ENCODE peak calls at places on chromosomes 4 and X, in nine cellular contexts. One of them, this sample, is unnamed.
A peak's percentile ranks its signal among the peaks of the same experiment; 100 is the strongest.

GRCh38 chrX:27987862-27988646 is 6.8 kb upstream of the DCAF8L1 start:
- DNase-seq in HFF-Myc: no peak
- DNase-seq in astrocyte of the spinal cord: no peak
- DNase-seq in MM.1S: no peak
- DNase-seq in choroid plexus epithelial cell: no peak
- DNase-seq in foreskin fibroblast: no peak
- DNase-seq in dorsolateral prefrontal cortex: no peak
- DNase-seq in uterus: no peak
- DNase-seq in hepatocyte: peak; percentile 67
- DNase-seq in this sample: peak; percentile 30

GRCh38 chr4:141571368-141571767 is 65.0 kb upstream of the IL15 start:
- DNase-seq in HFF-Myc: no peak
- DNase-seq in hepatocyte: no peak
- DNase-seq in choroid plexus epithelial cell: peak; percentile 42
- DNase-seq in foreskin fibroblast: peak; percentile 40
- DNase-seq in MM.1S: no peak
- DNase-seq in dorsolateral prefrontal cortex: no peak
- DNase-seq in uterus: no peak
- DNase-seq in astrocyte of the spinal cord: peak; percentile 47
- DNase-seq in this sample: no peak

GRCh38 chrX:74902806-74903205 is 22.4 kb downstream of the NEXMIF start:
- DNase-seq in foreskin fibroblast: no peak
- DNase-seq in dorsolateral prefrontal cortex: no peak
- DNase-seq in MM.1S: no peak
- DNase-seq in HFF-Myc: no peak
- DNase-seq in choroid plexus epithelial cell: no peak
- DNase-seq in uterus: no peak
- DNase-seq in hepatocyte: no peak
- DNase-seq in astrocyte of the spinal cord: no peak
- DNase-seq in this sample: no peak

GRCh38 chrX:19382500-19383145 is 38.9 kb downstream of the PDHA1 start:
- DNase-seq in choroid plexus epithelial cell: peak; percentile 56
- DNase-seq in HFF-Myc: no peak
- DNase-seq in foreskin fibroblast: no peak
- DNase-seq in dorsolateral prefrontal cortex: peak; percentile 13
- DNase-seq in uterus: no peak
- DNase-seq in astrocyte of the spinal cord: peak; percentile 11
- DNase-seq in hepatocyte: peak; percentile 61
- DNase-seq in MM.1S: peak; percentile 55
- DNase-seq in this sample: peak; percentile 41

GRCh38 chrX:43316161-43316560 is 339.9 kb upstream of the MAOA start:
- DNase-seq in dorsolateral prefrontal cortex: no peak
- DNase-seq in foreskin fibroblast: no peak
- DNase-seq in MM.1S: no peak
- DNase-seq in hepatocyte: no peak
- DNase-seq in astrocyte of the spinal cord: no peak
- DNase-seq in HFF-Myc: no peak
- DNase-seq in choroid plexus epithelial cell: no peak
- DNase-seq in uterus: no peak
- DNase-seq in this sample: no peak

GRCh38 chr4:113288691-113289090 is 239.2 kb downstream of the ANK2 start:
- DNase-seq in uterus: no peak
- DNase-seq in HFF-Myc: no peak
- DNase-seq in dorsolateral prefrontal cortex: no peak
- DNase-seq in astrocyte of the spinal cord: no peak
- DNase-seq in foreskin fibroblast: no peak
- DNase-seq in MM.1S: no peak
- DNase-seq in hepatocyte: no peak
- DNase-seq in choroid plexus epithelial cell: peak; percentile 5
- DNase-seq in this sample: no peak

GRCh38 chr4:7876096-7876993 is 63.3 kb downstream of the AFAP1 start:
- DNase-seq in uterus: peak; percentile 55
- DNase-seq in choroid plexus epithelial cell: peak; percentile 72
- DNase-seq in HFF-Myc: no peak
- DNase-seq in foreskin fibroblast: no peak
- DNase-seq in dorsolateral prefrontal cortex: no peak
- DNase-seq in astrocyte of the spinal cord: peak; percentile 58
- DNase-seq in hepatocyte: no peak
- DNase-seq in MM.1S: no peak
- DNase-seq in this sample: no peak

GRCh38 chr4:166421556-166422156 is 548.6 kb downstream of the TLL1 start:
- DNase-seq in HFF-Myc: no peak
- DNase-seq in dorsolateral prefrontal cortex: no peak
- DNase-seq in astrocyte of the spinal cord: peak; percentile 82
- DNase-seq in uterus: no peak
- DNase-seq in choroid plexus epithelial cell: peak; percentile 91
- DNase-seq in foreskin fibroblast: peak; percentile 93
- DNase-seq in MM.1S: no peak
- DNase-seq in hepatocyte: no peak
- DNase-seq in this sample: no peak

GRCh38 chrX:39941332-39941920 is 156.3 kb downstream of the BCOR start:
- DNase-seq in dorsolateral prefrontal cortex: no peak
- DNase-seq in choroid plexus epithelial cell: peak; percentile 27
- DNase-seq in HFF-Myc: no peak
- DNase-seq in MM.1S: no peak
- DNase-seq in astrocyte of the spinal cord: peak; percentile 38
- DNase-seq in foreskin fibroblast: no peak
- DNase-seq in uterus: no peak
- DNase-seq in hepatocyte: no peak
- DNase-seq in this sample: no peak

GRCh38 chr4:120870279-120870673 is 52.2 kb downstream of the PRDM5 start:
- DNase-seq in MM.1S: no peak
- DNase-seq in dorsolateral prefrontal cortex: no peak
- DNase-seq in foreskin fibroblast: no peak
- DNase-seq in HFF-Myc: no peak
- DNase-seq in uterus: no peak
- DNase-seq in astrocyte of the spinal cord: no peak
- DNase-seq in hepatocyte: no peak
- DNase-seq in choroid plexus epithelial cell: no peak
- DNase-seq in this sample: no peak

GRCh38 chr4:55939437-55939836 is 9.3 kb upstream of the CEP135 start:
- DNase-seq in dorsolateral prefrontal cortex: no peak
- DNase-seq in astrocyte of the spinal cord: no peak
- DNase-seq in foreskin fibroblast: no peak
- DNase-seq in choroid plexus epithelial cell: no peak
- DNase-seq in HFF-Myc: no peak
- DNase-seq in MM.1S: no peak
- DNase-seq in hepatocyte: peak; percentile 45
- DNase-seq in uterus: no peak
- DNase-seq in this sample: no peak

GRCh38 chr4:66921433-66921832 is 623.9 kb downstream of the CENPC start:
- DNase-seq in uterus: no peak
- DNase-seq in hepatocyte: no peak
- DNase-seq in astrocyte of the spinal cord: no peak
- DNase-seq in HFF-Myc: no peak
- DNase-seq in MM.1S: no peak
- DNase-seq in dorsolateral prefrontal cortex: no peak
- DNase-seq in choroid plexus epithelial cell: no peak
- DNase-seq in foreskin fibroblast: no peak
- DNase-seq in this sample: no peak

DNA sequence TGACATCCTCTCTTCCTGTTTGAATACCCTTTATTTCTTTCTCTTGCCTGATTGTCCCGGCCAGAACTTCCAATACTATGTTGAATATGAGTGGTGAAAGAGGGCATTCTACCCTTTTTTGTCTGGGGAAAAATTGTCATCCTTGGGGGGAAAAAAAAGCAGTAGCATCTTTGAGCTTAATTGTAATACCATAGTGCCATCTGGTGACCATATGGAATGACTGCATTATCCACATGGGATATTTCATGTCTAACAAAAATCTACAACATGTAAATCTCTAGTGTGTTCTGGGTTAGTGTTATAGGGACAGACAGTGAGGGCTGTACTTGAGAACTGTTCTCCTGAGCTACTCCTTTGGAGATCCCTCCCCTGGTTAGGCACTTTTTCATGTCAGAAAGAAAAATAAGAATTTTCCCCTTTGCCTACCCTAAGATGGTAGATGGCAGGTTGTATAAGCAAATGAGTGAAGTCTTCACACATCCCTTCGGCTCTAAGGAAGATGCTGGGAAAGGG is 26.0 kb downstream of the CAPN6 start:
- DNase-seq in uterus: no peak
- DNase-seq in dorsolateral prefrontal cortex: no peak
- DNase-seq in HFF-Myc: no peak
- DNase-seq in choroid plexus epithelial cell: peak; percentile 14
- DNase-seq in hepatocyte: peak; percentile 41
- DNase-seq in MM.1S: peak; percentile 21
- DNase-seq in foreskin fibroblast: peak; percentile 0
- DNase-seq in astrocyte of the spinal cord: peak; percentile 14
- DNase-seq in this sample: no peak
- TF ChIP-seq CTCF in uterus: peak; percentile 49
- TF ChIP-seq CTCF in dorsolateral prefrontal cortex: peak; percentile 22
- TF ChIP-seq CTCF in HFF-Myc: peak; percentile 17
- TF ChIP-seq CTCF in choroid plexus epithelial cell: peak; percentile 34
- TF ChIP-seq CTCF in hepatocyte: peak; percentile 84
- TF ChIP-seq CTCF in MM.1S: peak; percentile 57
- TF ChIP-seq CTCF in foreskin fibroblast: no peak
- TF ChIP-seq CTCF in astrocyte of the spinal cord: peak; percentile 51
- TF ChIP-seq CTCF in this sample: peak; percentile 79

DNA sequence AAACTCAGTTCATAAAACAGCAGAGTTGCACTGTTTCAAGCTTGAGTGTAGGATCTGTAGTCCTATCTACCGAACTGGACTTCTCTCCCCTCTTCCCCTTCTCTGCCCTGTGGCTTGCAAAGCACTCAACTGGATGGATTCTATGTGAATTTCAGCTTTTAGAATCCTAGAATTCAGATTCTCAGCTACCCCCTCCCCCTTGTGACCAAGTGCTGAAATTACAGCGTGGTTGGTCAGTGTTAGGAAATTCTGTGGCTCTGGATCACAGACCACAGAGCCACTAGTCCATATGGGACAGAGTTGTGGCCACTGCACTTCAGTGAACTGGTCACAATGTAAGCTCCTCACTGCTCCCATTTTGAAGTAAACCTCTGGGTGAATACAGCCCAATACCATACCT is 64.6 kb upstream of the TRPC5 start:
- DNase-seq in uterus: no peak
- DNase-seq in choroid plexus epithelial cell: peak; percentile 0
- DNase-seq in foreskin fibroblast: no peak
- DNase-seq in astrocyte of the spinal cord: no peak
- DNase-seq in MM.1S: peak; percentile 40
- DNase-seq in hepatocyte: peak; percentile 54
- DNase-seq in dorsolateral prefrontal cortex: no peak
- DNase-seq in HFF-Myc: no peak
- DNase-seq in this sample: peak; percentile 15
- TF ChIP-seq CTCF in uterus: no peak
- TF ChIP-seq CTCF in choroid plexus epithelial cell: peak; percentile 25
- TF ChIP-seq CTCF in foreskin fibroblast: peak; percentile 37
- TF ChIP-seq CTCF in astrocyte of the spinal cord: peak; percentile 40
- TF ChIP-seq CTCF in MM.1S: peak; percentile 50
- TF ChIP-seq CTCF in hepatocyte: peak; percentile 56
- TF ChIP-seq CTCF in dorsolateral prefrontal cortex: no peak
- TF ChIP-seq CTCF in HFF-Myc: peak; percentile 9
- TF ChIP-seq CTCF in this sample: peak; percentile 69

GRCh38 chrX:110002300-110003166 is at the start of gene TMEM164:
- DNase-seq in uterus: peak; percentile 80
- DNase-seq in hepatocyte: peak; percentile 83
- DNase-seq in MM.1S: peak; percentile 68
- DNase-seq in foreskin fibroblast: peak; percentile 82
- DNase-seq in choroid plexus epithelial cell: peak; percentile 75
- DNase-seq in astrocyte of the spinal cord: peak; percentile 79
- DNase-seq in dorsolateral prefrontal cortex: peak; percentile 64
- DNase-seq in HFF-Myc: peak; percentile 30
- DNase-seq in this sample: peak; percentile 70
- TF ChIP-seq CTCF in uterus: peak; percentile 32
- TF ChIP-seq CTCF in hepatocyte: no peak
- TF ChIP-seq CTCF in MM.1S: no peak
- TF ChIP-seq CTCF in foreskin fibroblast: no peak
- TF ChIP-seq CTCF in choroid plexus epithelial cell: no peak
- TF ChIP-seq CTCF in astrocyte of the spinal cord: no peak
- TF ChIP-seq CTCF in dorsolateral prefrontal cortex: no peak
- TF ChIP-seq CTCF in HFF-Myc: no peak
- TF ChIP-seq CTCF in this sample: peak; percentile 33

GRCh38 chr4:62644372-62644771 is 1444.2 kb downstream of the ADGRL3 start:
- DNase-seq in astrocyte of the spinal cord: peak; percentile 33
- DNase-seq in hepatocyte: peak; percentile 19
- DNase-seq in foreskin fibroblast: no peak
- DNase-seq in uterus: no peak
- DNase-seq in choroid plexus epithelial cell: peak; percentile 43
- DNase-seq in dorsolateral prefrontal cortex: no peak
- DNase-seq in HFF-Myc: no peak
- DNase-seq in MM.1S: peak; percentile 65
- DNase-seq in this sample: no peak

GRCh38 chr4:62640296-62640695 is 1440.2 kb downstream of the ADGRL3 start:
- DNase-seq in uterus: no peak
- DNase-seq in foreskin fibroblast: no peak
- DNase-seq in hepatocyte: no peak
- DNase-seq in HFF-Myc: no peak
- DNase-seq in astrocyte of the spinal cord: peak; percentile 19
- DNase-seq in dorsolateral prefrontal cortex: no peak
- DNase-seq in choroid plexus epithelial cell: no peak
- DNase-seq in MM.1S: no peak
- DNase-seq in this sample: no peak
- TF ChIP-seq CTCF in uterus: no peak
- TF ChIP-seq CTCF in foreskin fibroblast: no peak
- TF ChIP-seq CTCF in hepatocyte: no peak
- TF ChIP-seq CTCF in HFF-Myc: no peak
- TF ChIP-seq CTCF in astrocyte of the spinal cord: no peak
- TF ChIP-seq CTCF in dorsolateral prefrontal cortex: no peak
- TF ChIP-seq CTCF in choroid plexus epithelial cell: no peak
- TF ChIP-seq CTCF in MM.1S: no peak
- TF ChIP-seq CTCF in this sample: no peak

GRCh38 chr4:40627540-40627939 is 2.1 kb downstream of the RBM47 start:
- DNase-seq in uterus: no peak
- DNase-seq in choroid plexus epithelial cell: no peak
- DNase-seq in dorsolateral prefrontal cortex: no peak
- DNase-seq in HFF-Myc: no peak
- DNase-seq in astrocyte of the spinal cord: no peak
- DNase-seq in hepatocyte: no peak
- DNase-seq in MM.1S: no peak
- DNase-seq in foreskin fibroblast: no peak
- DNase-seq in this sample: no peak

GRCh38 chr4:40626183-40626990 is 3.3 kb downstream of the RBM47 start:
- DNase-seq in HFF-Myc: no peak
- DNase-seq in astrocyte of the spinal cord: no peak
- DNase-seq in dorsolateral prefrontal cortex: no peak
- DNase-seq in choroid plexus epithelial cell: peak; percentile 33
- DNase-seq in foreskin fibroblast: no peak
- DNase-seq in MM.1S: no peak
- DNase-seq in hepatocyte: no peak
- DNase-seq in uterus: no peak
- DNase-seq in this sample: no peak

GRCh38 chr4:40630335-40631021 is 814 bp upstream of the RBM47 start:
- DNase-seq in dorsolateral prefrontal cortex: no peak
- DNase-seq in HFF-Myc: no peak
- DNase-seq in astrocyte of the spinal cord: no peak
- DNase-seq in choroid plexus epithelial cell: no peak
- DNase-seq in foreskin fibroblast: no peak
- DNase-seq in MM.1S: peak; percentile 65
- DNase-seq in uterus: peak; percentile 16
- DNase-seq in hepatocyte: peak; percentile 69
- DNase-seq in this sample: peak; percentile 44

GRCh38 chr4:40628888-40629287 is 776 bp downstream of the RBM47 start:
- DNase-seq in astrocyte of the spinal cord: no peak
- DNase-seq in uterus: no peak
- DNase-seq in MM.1S: no peak
- DNase-seq in hepatocyte: no peak
- DNase-seq in foreskin fibroblast: no peak
- DNase-seq in dorsolateral prefrontal cortex: no peak
- DNase-seq in choroid plexus epithelial cell: no peak
- DNase-seq in HFF-Myc: no peak
- DNase-seq in this sample: no peak

GRCh38 chr4:40629401-40630334 is at the start of gene RBM47:
- DNase-seq in astrocyte of the spinal cord: peak; percentile 57
- DNase-seq in uterus: peak; percentile 14
- DNase-seq in dorsolateral prefrontal cortex: no peak
- DNase-seq in hepatocyte: peak; percentile 90
- DNase-seq in MM.1S: peak; percentile 89
- DNase-seq in HFF-Myc: no peak
- DNase-seq in choroid plexus epithelial cell: peak; percentile 51
- DNase-seq in foreskin fibroblast: no peak
- DNase-seq in this sample: peak; percentile 52
- TF ChIP-seq CTCF in astrocyte of the spinal cord: peak; percentile 0
- TF ChIP-seq CTCF in uterus: no peak
- TF ChIP-seq CTCF in dorsolateral prefrontal cortex: no peak
- TF ChIP-seq CTCF in hepatocyte: peak; percentile 18
- TF ChIP-seq CTCF in MM.1S: peak; percentile 6
- TF ChIP-seq CTCF in HFF-Myc: no peak
- TF ChIP-seq CTCF in choroid plexus epithelial cell: peak; percentile 20
- TF ChIP-seq CTCF in foreskin fibroblast: no peak
- TF ChIP-seq CTCF in this sample: peak; percentile 27